ENCODE peak calls at places on chromosomes 16 and 17, in five cellular contexts. One of them, this sample, is unnamed.

GRCh38 chr17:57915532-57915931 is 39.7 kb downstream of the CUEDC1 start:
- DNase-seq in HL-60: no peak
- DNase-seq in tibial nerve: no peak
- DNase-seq in PC-3: no peak
- DNase-seq in brain microvascular endothelial cell: no peak
- DNase-seq in this sample: no peak

GRCh38 chr16:74455213-74455612 is 33.9 kb upstream of the CLEC18B start:
- DNase-seq in HL-60: no peak
- DNase-seq in tibial nerve: no peak
- DNase-seq in PC-3: no peak
- DNase-seq in brain microvascular endothelial cell: peak; percentile 61
- DNase-seq in this sample: no peak

GRCh38 chr17:71188811-71189492 is 931.9 kb upstream of the SOX9 start:
- DNase-seq in HL-60: no peak
- DNase-seq in tibial nerve: no peak
- DNase-seq in PC-3: peak; percentile 96
- DNase-seq in brain microvascular endothelial cell: peak; percentile 72
- DNase-seq in this sample: no peak

GRCh38 chr17:78998311-78999055 is 11.1 kb downstream of the CANT1 start:
- DNase-seq in HL-60: no peak
- DNase-seq in tibial nerve: no peak
- DNase-seq in PC-3: peak; percentile 66
- DNase-seq in brain microvascular endothelial cell: no peak
- DNase-seq in this sample: peak; percentile 88

GRCh38 chr17:44878627-44879221 is 20.5 kb downstream of the EFTUD2 start:
- DNase-seq in HL-60: no peak
- DNase-seq in tibial nerve: peak; percentile 38
- DNase-seq in PC-3: peak; percentile 65
- DNase-seq in brain microvascular endothelial cell: peak; percentile 16
- DNase-seq in this sample: no peak

GRCh38 chr16:13425840-13426239 is 494.1 kb upstream of the ERCC4 start:
- DNase-seq in HL-60: no peak
- DNase-seq in tibial nerve: no peak
- DNase-seq in PC-3: no peak
- DNase-seq in brain microvascular endothelial cell: no peak
- DNase-seq in this sample: no peak

GRCh38 chr17:57466042-57466471 is 209.7 kb downstream of the MSI2 start:
- DNase-seq in HL-60: no peak
- DNase-seq in tibial nerve: no peak
- DNase-seq in PC-3: no peak
- DNase-seq in brain microvascular endothelial cell: no peak
- DNase-seq in this sample: no peak

GRCh38 chr16:58999751-59000150 is 265.6 kb upstream of the GOT2 start:
- DNase-seq in HL-60: no peak
- DNase-seq in tibial nerve: no peak
- DNase-seq in PC-3: no peak
- DNase-seq in brain microvascular endothelial cell: no peak
- DNase-seq in this sample: no peak

GRCh38 chr17:67211742-67212141 is 33.3 kb downstream of the HELZ start:
- DNase-seq in HL-60: peak; percentile 61
- DNase-seq in tibial nerve: no peak
- DNase-seq in PC-3: no peak
- DNase-seq in brain microvascular endothelial cell: no peak
- DNase-seq in this sample: no peak

GRCh38 chr17:4125552-4125951 is 17.3 kb downstream of the ZZEF1 start:
- DNase-seq in HL-60: no peak
- DNase-seq in tibial nerve: no peak
- DNase-seq in PC-3: no peak
- DNase-seq in brain microvascular endothelial cell: no peak
- DNase-seq in this sample: no peak

GRCh38 chr17:62860962-62861873 is 53.1 kb upstream of the MARCHF10 start:
- DNase-seq in HL-60: no peak
- DNase-seq in tibial nerve: no peak
- DNase-seq in PC-3: peak; percentile 83
- DNase-seq in brain microvascular endothelial cell: no peak
- DNase-seq in this sample: peak; percentile 47

GRCh38 chr17:4788807-4789700 is at the start of gene GLTPD2:
- DNase-seq in HL-60: no peak
- DNase-seq in tibial nerve: no peak
- DNase-seq in PC-3: no peak
- DNase-seq in brain microvascular endothelial cell: no peak
- DNase-seq in this sample: no peak

DNA sequence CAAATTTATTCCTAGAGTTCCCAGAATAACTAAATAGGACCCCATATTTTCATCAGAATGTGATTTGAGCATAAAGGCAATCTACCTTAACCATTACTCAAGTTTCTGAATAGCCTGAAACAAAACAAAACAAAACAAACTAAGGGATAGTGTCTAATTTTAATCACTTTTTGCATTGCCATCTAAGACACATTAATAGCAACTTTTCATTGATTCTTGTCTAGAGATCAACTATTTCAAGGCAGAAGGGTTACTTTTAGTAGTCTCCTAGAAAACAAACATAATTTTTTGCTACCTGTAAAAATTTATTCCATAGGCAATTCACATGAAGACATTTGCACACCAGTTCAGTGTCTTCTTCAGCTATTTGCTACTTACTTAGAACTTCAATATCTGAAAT is 94.8 kb downstream of the SKAP1 start:
- DNase-seq in HL-60: no peak
- DNase-seq in tibial nerve: no peak
- DNase-seq in PC-3: no peak
- DNase-seq in brain microvascular endothelial cell: no peak
- DNase-seq in this sample: no peak
- H3K27ac ChIP-seq in HL-60: no peak overlapping the region
- H3K27ac ChIP-seq in tibial nerve: no peak overlapping the region
- H3K27ac ChIP-seq in PC-3: no peak overlapping the region
- H3K27ac ChIP-seq in brain microvascular endothelial cell: no peak overlapping the region
- H3K27ac ChIP-seq in this sample: no peak overlapping the region

DNA sequence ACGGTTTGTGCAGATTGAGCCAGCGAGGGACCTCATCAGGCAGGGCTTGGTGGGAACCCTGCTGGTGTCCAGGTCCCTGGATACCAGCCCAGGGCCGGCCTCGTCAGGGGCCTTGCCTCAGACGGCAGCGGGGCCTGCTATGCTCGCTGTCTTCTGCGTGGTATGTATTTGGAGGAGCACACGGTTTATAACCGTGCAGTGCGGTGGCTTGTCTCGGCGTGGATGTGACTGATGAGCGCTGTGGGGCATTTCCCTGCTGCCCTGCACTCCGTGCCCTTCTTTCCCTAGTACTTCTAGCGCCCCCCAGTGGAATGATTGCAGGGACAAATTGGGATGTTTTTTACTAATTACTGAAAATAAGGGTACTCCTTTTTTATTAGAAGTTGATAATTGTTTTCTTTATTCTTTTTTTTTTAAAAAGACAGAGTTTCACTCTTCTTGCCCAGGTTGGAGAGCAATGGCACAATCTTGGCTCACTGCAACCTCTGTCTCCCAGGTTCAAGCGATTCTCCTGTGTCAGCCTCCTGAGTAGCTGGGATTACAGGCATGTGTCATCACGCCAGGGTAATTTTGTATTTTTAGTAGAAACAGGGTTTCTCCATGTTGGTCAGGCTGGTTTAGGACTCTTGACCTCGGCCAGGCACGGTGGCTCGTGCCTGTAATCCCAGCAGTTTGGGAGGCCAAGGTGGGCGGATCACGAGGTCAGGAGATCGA is 15.3 kb downstream of the TBCD start:
- DNase-seq in HL-60: no peak
- DNase-seq in tibial nerve: peak; percentile 58
- DNase-seq in PC-3: peak; percentile 55
- DNase-seq in brain microvascular endothelial cell: peak; percentile 22
- DNase-seq in this sample: no peak
- H3K4me3 ChIP-seq in HL-60: no peak overlapping the region
- H3K4me3 ChIP-seq in tibial nerve: no peak overlapping the region
- H3K4me3 ChIP-seq in PC-3: no peak overlapping the region
- H3K4me3 ChIP-seq in brain microvascular endothelial cell: no peak overlapping the region
- H3K4me3 ChIP-seq in this sample: no peak overlapping the region

GRCh38 chr17:30995347-30995746 is 24.5 kb downstream of the RNF135 start:
- DNase-seq in HL-60: no peak
- DNase-seq in tibial nerve: no peak
- DNase-seq in PC-3: peak; percentile 6
- DNase-seq in brain microvascular endothelial cell: no peak
- DNase-seq in this sample: no peak

GRCh38 chr17:30996481-30996880 is 25.6 kb downstream of the RNF135 start:
- DNase-seq in HL-60: no peak
- DNase-seq in tibial nerve: no peak
- DNase-seq in PC-3: no peak
- DNase-seq in brain microvascular endothelial cell: no peak
- DNase-seq in this sample: no peak

GRCh38 chr17:30990458-30990857 is 19.6 kb downstream of the RNF135 start:
- DNase-seq in HL-60: no peak
- DNase-seq in tibial nerve: no peak
- DNase-seq in PC-3: no peak
- DNase-seq in brain microvascular endothelial cell: no peak
- DNase-seq in this sample: no peak

GRCh38 chr17:30997270-30997669 is 26.4 kb downstream of the RNF135 start:
- DNase-seq in HL-60: no peak
- DNase-seq in tibial nerve: no peak
- DNase-seq in PC-3: no peak
- DNase-seq in brain microvascular endothelial cell: no peak
- DNase-seq in this sample: no peak

DNA sequence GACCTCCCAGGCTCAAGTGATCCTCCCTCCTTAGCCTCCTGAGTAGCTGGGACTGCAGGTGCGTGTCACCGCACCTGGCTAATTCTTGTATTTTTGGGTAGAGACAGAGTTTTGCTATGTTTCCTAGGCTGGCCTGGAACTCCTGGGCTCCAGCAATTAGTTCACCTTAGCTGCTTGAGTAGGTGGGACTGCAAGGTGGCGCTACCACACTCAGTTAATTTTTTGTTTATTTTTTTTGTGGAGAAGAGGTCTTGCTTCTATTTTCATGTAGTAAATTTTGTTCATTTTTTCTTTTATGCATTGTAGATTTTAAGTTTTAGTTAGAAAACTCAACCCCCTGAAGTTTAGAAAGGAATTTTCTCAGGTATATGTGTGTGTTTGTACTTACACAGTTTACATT is 21.7 kb downstream of the RNF135 start:
- DNase-seq in HL-60: no peak
- DNase-seq in tibial nerve: no peak
- DNase-seq in PC-3: no peak
- DNase-seq in brain microvascular endothelial cell: no peak
- DNase-seq in this sample: no peak
- TF ChIP-seq CTCF in HL-60: no peak
- TF ChIP-seq CTCF in tibial nerve: no peak
- TF ChIP-seq CTCF in PC-3: peak; percentile 9
- TF ChIP-seq CTCF in brain microvascular endothelial cell: peak; percentile 9
- TF ChIP-seq CTCF in this sample: no peak

GRCh38 chr16:15825750-15826305 is 31.0 kb downstream of the MYH11 start:
- DNase-seq in HL-60: no peak
- DNase-seq in tibial nerve: no peak
- DNase-seq in PC-3: no peak
- DNase-seq in brain microvascular endothelial cell: no peak
- DNase-seq in this sample: no peak
- H3K27ac ChIP-seq in HL-60: no peak overlapping the region
- H3K27ac ChIP-seq in tibial nerve: no peak overlapping the region
- H3K27ac ChIP-seq in PC-3: no peak overlapping the region
- H3K27ac ChIP-seq in brain microvascular endothelial cell: no peak overlapping the region
- H3K27ac ChIP-seq in this sample: peak overlapping the region; percentile 89

DNA sequence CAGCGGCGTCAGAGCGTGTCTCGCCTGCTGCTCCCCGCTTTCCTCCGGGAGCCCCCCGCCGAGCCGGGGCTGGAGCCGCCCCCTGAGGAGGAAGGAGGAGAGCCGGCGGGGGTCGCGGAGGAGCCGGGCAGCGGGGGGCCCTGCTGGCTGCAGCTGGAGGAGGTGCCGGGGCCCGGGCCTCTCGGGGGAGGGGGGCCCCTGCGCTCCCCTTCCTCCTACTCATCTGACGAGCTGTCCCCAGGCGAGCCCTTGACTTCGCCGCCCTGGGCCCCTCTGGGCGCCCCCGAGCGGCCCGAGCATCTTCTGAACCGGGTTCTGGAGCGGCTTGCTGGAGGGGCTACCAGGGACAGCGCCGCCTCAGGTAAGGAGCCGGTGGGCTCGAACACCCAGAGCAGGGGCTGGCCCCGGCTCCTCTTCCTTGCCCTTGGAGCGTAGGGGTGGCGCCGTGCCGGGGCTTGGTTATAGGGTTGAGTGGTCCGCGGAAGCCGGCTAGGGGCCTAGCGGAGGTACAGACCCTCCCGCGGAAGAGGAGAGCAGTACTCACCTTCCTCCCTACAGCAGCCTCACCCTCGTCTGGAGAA is 841 bp downstream of the RAPGEFL1 start:
- DNase-seq in HL-60: no peak
- DNase-seq in tibial nerve: no peak
- DNase-seq in PC-3: no peak
- DNase-seq in brain microvascular endothelial cell: no peak
- DNase-seq in this sample: no peak
- H3K4me3 ChIP-seq in HL-60: no peak overlapping the region
- H3K4me3 ChIP-seq in tibial nerve: peak overlapping the region; percentile 44
- H3K4me3 ChIP-seq in PC-3: no peak overlapping the region
- H3K4me3 ChIP-seq in brain microvascular endothelial cell: peak overlapping the region; percentile 54
- H3K4me3 ChIP-seq in this sample: peak overlapping the region; percentile 68

GRCh38 chr16:29012913-29013641 is 28.2 kb downstream of the LAT start:
- DNase-seq in HL-60: no peak
- DNase-seq in tibial nerve: no peak
- DNase-seq in PC-3: no peak
- DNase-seq in brain microvascular endothelial cell: no peak
- DNase-seq in this sample: no peak

GRCh38 chr16:29009838-29010166 is 24.9 kb downstream of the LAT start:
- DNase-seq in HL-60: no peak
- DNase-seq in tibial nerve: no peak
- DNase-seq in PC-3: no peak
- DNase-seq in brain microvascular endothelial cell: no peak
- DNase-seq in this sample: no peak

GRCh38 chr16:29009050-29009837 is 24.4 kb downstream of the LAT start:
- DNase-seq in HL-60: no peak
- DNase-seq in tibial nerve: no peak
- DNase-seq in PC-3: no peak
- DNase-seq in brain microvascular endothelial cell: no peak
- DNase-seq in this sample: no peak

GRCh38 chr16:29011851-29012250 is 27.0 kb downstream of the LAT start:
- DNase-seq in HL-60: no peak
- DNase-seq in tibial nerve: no peak
- DNase-seq in PC-3: no peak
- DNase-seq in brain microvascular endothelial cell: no peak
- DNase-seq in this sample: no peak

GRCh38 chr16:29011112-29011511 is 26.3 kb downstream of the LAT start:
- DNase-seq in HL-60: no peak
- DNase-seq in tibial nerve: no peak
- DNase-seq in PC-3: no peak
- DNase-seq in brain microvascular endothelial cell: no peak
- DNase-seq in this sample: no peak
- TF ChIP-seq CTCF in HL-60: no peak
- TF ChIP-seq CTCF in tibial nerve: no peak
- TF ChIP-seq CTCF in PC-3: peak; percentile 30
- TF ChIP-seq CTCF in brain microvascular endothelial cell: peak; percentile 25
- TF ChIP-seq CTCF in this sample: no peak